ENCODE peak calls at places on chromosomes 4 and X, in five cellular contexts. W, O, T, Y and P are unnamed samples.

GRCh38 chrX:3518870-3519269 is 172.4 kb upstream of the MXRA5 start:
- DNase-seq in W (no peak), O (no peak), T (no peak), Y (peak; percentile 22), P (no peak)

GRCh38 chr4:164937576-164938270 is 39.7 kb downstream of the TRIM61 start:
- DNase-seq in W (no peak), O (no peak), T (no peak), Y (no peak), P (no peak)

GRCh38 chr4:53558061-53558801 is 33.1 kb downstream of the LNX1 start:
- DNase-seq in W (peak; percentile 70), O (peak; percentile 73), T (no peak), Y (peak; percentile 10), P (peak; percentile 37)

GRCh38 chr4:6017800-6018199 is 431 bp downstream of the C4orf50 start:
- DNase-seq in W (no peak), O (no peak), T (no peak), Y (no peak), P (no peak)

GRCh38 chr4:95833652-95834276 is 6.1 kb upstream of the PDHA2 start:
- DNase-seq in W (no peak), O (no peak), T (no peak), Y (no peak), P (no peak)

GRCh38 chr4:14994242-14994641 is 8.0 kb upstream of the CPEB2 start:
- DNase-seq in W (no peak), O (no peak), T (no peak), Y (no peak), P (no peak)

GRCh38 chr4:20137176-20137575 is 114.5 kb upstream of the SLIT2 start:
- DNase-seq in W (no peak), O (no peak), T (no peak), Y (no peak), P (no peak)

GRCh38 chr4:82694106-82694505 is 104.5 kb downstream of the SCD5 start:
- DNase-seq in W (no peak), O (no peak), T (no peak), Y (no peak), P (no peak)

GRCh38 chr4:133484287-133484686 is 335.2 kb downstream of the PCDH10 start:
- DNase-seq in W (no peak), O (no peak), T (no peak), Y (no peak), P (no peak)

GRCh38 chr4:149830823-149831222 is 15.2 kb upstream of the IQCM start:
- DNase-seq in W (no peak), O (no peak), T (no peak), Y (no peak), P (no peak)

GRCh38 chr4:73859614-73860088 is 6.6 kb downstream of the PF4V1 start:
- DNase-seq in W (no peak), O (no peak), T (no peak), Y (no peak), P (no peak)

GRCh38 chrX:55135171-55135570 is 46.4 kb downstream of the PAGE2 start:
- DNase-seq in W (peak; percentile 11), O (no peak), T (peak; percentile 2), Y (no peak), P (no peak)

GRCh38 chrX:9966775-9967408 is at the start of gene CLDN34:
- DNase-seq in W (no peak), O (no peak), T (no peak), Y (no peak), P (no peak)

GRCh38 chr4:110487873-110488272 is 11.9 kb downstream of the ENPEP start:
- DNase-seq in W (no peak), O (no peak), T (no peak), Y (no peak), P (no peak)

GRCh38 chr4:106268731-106269272 is 47.2 kb downstream of the TBCK start:
- DNase-seq in W (no peak), O (no peak), T (no peak), Y (no peak), P (no peak)

GRCh38 chr4:141797966-141798365 is 161.6 kb downstream of the IL15 start:
- DNase-seq in W (no peak), O (no peak), T (no peak), Y (no peak), P (no peak)

GRCh38 chr4:141686146-141686775 is 49.9 kb downstream of the IL15 start:
- DNase-seq in W (peak; percentile 19), O (no peak), T (no peak), Y (no peak), P (peak; percentile 51)

GRCh38 chr4:7328913-7329638 is 105.7 kb downstream of the PSAPL1 start:
- DNase-seq in W (no peak), O (no peak), T (no peak), Y (peak; percentile 13), P (no peak)

GRCh38 chr4:113502476-113502875 is 259.1 kb downstream of the CAMK2D start:
- DNase-seq in W (no peak), O (no peak), T (no peak), Y (no peak), P (no peak)

GRCh38 chr4:108700358-108700757 is 50.0 kb downstream of the OSTC start:
- DNase-seq in W (no peak), O (no peak), T (no peak), Y (no peak), P (no peak)

GRCh38 chr4:109820563-109820962 is 5.0 kb downstream of the GAR1 start:
- DNase-seq in W (no peak), O (no peak), T (no peak), Y (no peak), P (no peak)

GRCh38 chr4:137300776-137301175 is 231.5 kb downstream of the PCDH18 start:
- DNase-seq in W (no peak), O (no peak), T (no peak), Y (no peak), P (no peak)

GRCh38 chrX:2705036-2705435 is 13.9 kb downstream of the CD99 start:
- DNase-seq in W (no peak), O (no peak), T (no peak), Y (peak; percentile 40), P (no peak)

GRCh38 chrX:144627947-144628346 is 619.4 kb upstream of the SPANXN1 start:
- DNase-seq in W (no peak), O (no peak), T (no peak), Y (no peak), P (no peak)

GRCh38 chr4:44149242-44149641 is 299.4 kb downstream of the KCTD8 start:
- DNase-seq in W (no peak), O (no peak), T (no peak), Y (no peak), P (no peak)

GRCh38 chr4:116872308-116872707 is 213.1 kb downstream of the TRAM1L1 start:
- DNase-seq in W (no peak), O (no peak), T (no peak), Y (no peak), P (no peak)

GRCh38 chr4:68375667-68376559 is 26.0 kb upstream of the YTHDC1 start:
- DNase-seq in W (peak; percentile 13), O (no peak), T (peak; percentile 58), Y (no peak), P (peak; percentile 45)

GRCh38 chr4:91325495-91325894 is 978.3 kb upstream of the GRID2 start:
- DNase-seq in W (no peak), O (no peak), T (no peak), Y (peak; percentile 7), P (peak; percentile 4)

GRCh38 chr4:124712417-124713212 is at the start of gene ANKRD50:
- DNase-seq in W (peak; percentile 85), O (peak; percentile 77), T (peak; percentile 76), Y (peak; percentile 52), P (peak; percentile 97)

GRCh38 chr4:118941149-118941548 is 52.5 kb downstream of the SYNPO2 start:
- DNase-seq in W (peak; percentile 1), O (no peak), T (no peak), Y (no peak), P (no peak)

GRCh38 chr4:152021788-152022438 is 261.1 kb upstream of the GATB start:
- DNase-seq in W (no peak), O (peak; percentile 90), T (no peak), Y (no peak), P (no peak)

GRCh38 chr4:147582386-147583077 is 34.7 kb upstream of the TMEM184C start:
- DNase-seq in W (no peak), O (no peak), T (no peak), Y (no peak), P (no peak)

GRCh38 chr4:154743683-154744340 is at the start of gene LRAT:
- DNase-seq in W (peak; percentile 7), O (no peak), T (peak; percentile 5), Y (no peak), P (no peak)

GRCh38 chr4:155777971-155778710 is 19.3 kb downstream of the GUCY1B1 start:
- DNase-seq in W (no peak), O (no peak), T (no peak), Y (no peak), P (no peak)

GRCh38 chrX:84047339-84047738 is 140.7 kb downstream of the RPS6KA6 start:
- DNase-seq in W (no peak), O (no peak), T (no peak), Y (no peak), P (peak; percentile 7)

GRCh38 chr4:2906218-2906617 is 57.0 kb downstream of the NOP14 start:
- DNase-seq in W (no peak), O (no peak), T (no peak), Y (no peak), P (no peak)

GRCh38 chr4:144562019-144562740 is 83.8 kb upstream of the HHIP start:
- DNase-seq in W (no peak), O (no peak), T (no peak), Y (no peak), P (peak; percentile 58)

GRCh38 chr4:122163301-122163700 is 11.2 kb downstream of the BLTP1 start:
- DNase-seq in W (peak; percentile 64), O (no peak), T (no peak), Y (no peak), P (peak; percentile 82)

GRCh38 chr4:22072726-22073125 is 124.2 kb upstream of the KCNIP4 start:
- DNase-seq in W (no peak), O (no peak), T (no peak), Y (no peak), P (no peak)